ENCODE peak calls at places on chromosome 22, in five cellular contexts. One of them, this sample, is unnamed. For H3K36me3, the result is how much of the 10 kb centered on the place peaks cover.

GRCh38 chr22:25845985-25846745 is 104.2 kb downstream of the MYO18B start:
- DNase-seq in thoracic aorta: no peak
- DNase-seq in psoas muscle: no peak
- DNase-seq in fibroblast of lung: no peak
- DNase-seq in sigmoid colon: no peak
- DNase-seq in this sample: no peak

GRCh38 chr22:27240298-27240885 is 561.2 kb downstream of the MN1 start:
- DNase-seq in thoracic aorta: no peak
- DNase-seq in psoas muscle: no peak
- DNase-seq in fibroblast of lung: peak
- DNase-seq in sigmoid colon: no peak
- DNase-seq in this sample: no peak

GRCh38 chr22:39343259-39344045 is 6.3 kb upstream of the SYNGR1 start:
- DNase-seq in sigmoid colon: no peak
- DNase-seq in thoracic aorta: no peak
- DNase-seq in psoas muscle: peak
- DNase-seq in fibroblast of lung: peak
- DNase-seq in this sample: no peak

GRCh38 chr22:29299136-29299900 is 7.1 kb upstream of the GAS2L1 start:
- DNase-seq in thoracic aorta: no peak
- DNase-seq in sigmoid colon: no peak
- DNase-seq in psoas muscle: no peak
- DNase-seq in fibroblast of lung: no peak
- DNase-seq in this sample: no peak

GRCh38 chr22:44419429-44419828 is 78.6 kb downstream of the RTL6 start:
- DNase-seq in fibroblast of lung: peak
- DNase-seq in thoracic aorta: no peak
- DNase-seq in psoas muscle: no peak
- DNase-seq in sigmoid colon: no peak
- DNase-seq in this sample: no peak

GRCh38 chr22:27531782-27532530 is 269.6 kb downstream of the MN1 start:
- DNase-seq in psoas muscle: no peak
- DNase-seq in fibroblast of lung: peak
- DNase-seq in thoracic aorta: no peak
- DNase-seq in sigmoid colon: no peak
- DNase-seq in this sample: peak

GRCh38 chr22:27152033-27152432 is 494.6 kb downstream of the MIAT start:
- DNase-seq in sigmoid colon: no peak
- DNase-seq in thoracic aorta: no peak
- DNase-seq in fibroblast of lung: no peak
- DNase-seq in psoas muscle: no peak
- DNase-seq in this sample: no peak

GRCh38 chr22:43823911-43824665 is 12.0 kb upstream of the EFCAB6 start:
- DNase-seq in psoas muscle: peak
- DNase-seq in sigmoid colon: no peak
- DNase-seq in thoracic aorta: no peak
- DNase-seq in fibroblast of lung: no peak
- DNase-seq in this sample: no peak

GRCh38 chr22:47310601-47311000 is 548.2 kb downstream of the TBC1D22A start:
- DNase-seq in sigmoid colon: no peak
- DNase-seq in fibroblast of lung: peak
- DNase-seq in thoracic aorta: no peak
- DNase-seq in psoas muscle: no peak
- DNase-seq in this sample: no peak

GRCh38 chr22:39170825-39171622 is 18.5 kb upstream of the CBX7 start:
- DNase-seq in thoracic aorta: no peak
- DNase-seq in psoas muscle: peak
- DNase-seq in fibroblast of lung: peak
- DNase-seq in sigmoid colon: peak
- DNase-seq in this sample: no peak

GRCh38 chr22:17380711-17381087 is 11.4 kb downstream of the CECR2 start:
- DNase-seq in psoas muscle: no peak
- DNase-seq in fibroblast of lung: no peak
- DNase-seq in thoracic aorta: no peak
- DNase-seq in sigmoid colon: no peak
- DNase-seq in this sample: no peak

GRCh38 chr22:46007003-46007847 is 30.3 kb upstream of the WNT7B start:
- DNase-seq in sigmoid colon: peak
- DNase-seq in thoracic aorta: no peak
- DNase-seq in fibroblast of lung: peak
- DNase-seq in psoas muscle: peak
- DNase-seq in this sample: no peak

GRCh38 chr22:50739894-50740293 is 1.9 kb downstream of the ACR start:
- DNase-seq in fibroblast of lung: no peak
- DNase-seq in sigmoid colon: no peak
- DNase-seq in thoracic aorta: no peak
- DNase-seq in psoas muscle: peak
- DNase-seq in this sample: no peak

GRCh38 chr22:29394931-29395581 is 6.7 kb upstream of the AP1B1 start:
- DNase-seq in thoracic aorta: no peak
- DNase-seq in psoas muscle: peak
- DNase-seq in fibroblast of lung: peak
- DNase-seq in sigmoid colon: peak
- DNase-seq in this sample: peak

GRCh38 chr22:32478994-32479393 is 4.4 kb downstream of the FBXO7 start:
- DNase-seq in fibroblast of lung: peak
- DNase-seq in psoas muscle: no peak
- DNase-seq in thoracic aorta: no peak
- DNase-seq in sigmoid colon: no peak
- DNase-seq in this sample: no peak

GRCh38 chr22:40965936-40966557 is 14.9 kb downstream of the RBX1 start:
- DNase-seq in sigmoid colon: peak
- DNase-seq in fibroblast of lung: no peak
- DNase-seq in psoas muscle: no peak
- DNase-seq in thoracic aorta: no peak
- DNase-seq in this sample: no peak

GRCh38 chr22:35397095-35397904 is 2.6 kb upstream of the MCM5 start:
- DNase-seq in thoracic aorta: no peak
- DNase-seq in sigmoid colon: no peak
- DNase-seq in fibroblast of lung: peak
- DNase-seq in psoas muscle: no peak
- DNase-seq in this sample: no peak

GRCh38 chr22:26336773-26337172 is 92.3 kb upstream of the ASPHD2 start:
- DNase-seq in psoas muscle: no peak
- DNase-seq in fibroblast of lung: no peak
- DNase-seq in sigmoid colon: no peak
- DNase-seq in thoracic aorta: no peak
- DNase-seq in this sample: no peak

GRCh38 chr22:41301085-41302015 is at the start of gene ZC3H7B:
- DNase-seq in thoracic aorta: peak
- DNase-seq in fibroblast of lung: peak
- DNase-seq in sigmoid colon: peak
- DNase-seq in psoas muscle: peak
- DNase-seq in this sample: no peak

GRCh38 chr22:29683536-29683935 is 36.3 kb upstream of the CABP7 start:
- DNase-seq in psoas muscle: no peak
- DNase-seq in sigmoid colon: no peak
- DNase-seq in fibroblast of lung: no peak
- DNase-seq in thoracic aorta: no peak
- DNase-seq in this sample: no peak

GRCh38 chr22:22770280-22770871 is 117.2 kb upstream of the IGLL5 start:
- DNase-seq in thoracic aorta: no peak
- DNase-seq in psoas muscle: no peak
- DNase-seq in sigmoid colon: no peak
- DNase-seq in fibroblast of lung: peak
- DNase-seq in this sample: no peak
- TF ChIP-seq CTCF in thoracic aorta: peak
- TF ChIP-seq CTCF in psoas muscle: peak
- TF ChIP-seq CTCF in sigmoid colon: peak
- TF ChIP-seq CTCF in fibroblast of lung: peak
- TF ChIP-seq CTCF in this sample: peak

GRCh38 chr22:49667236-49667635 is 160.4 kb downstream of the BRD1 start:
- DNase-seq in thoracic aorta: no peak
- DNase-seq in sigmoid colon: peak
- DNase-seq in fibroblast of lung: no peak
- DNase-seq in psoas muscle: no peak
- DNase-seq in this sample: no peak
- H3K36me3 ChIP-seq in thoracic aorta: under half
- H3K36me3 ChIP-seq in sigmoid colon: under half
- H3K36me3 ChIP-seq in fibroblast of lung: under half
- H3K36me3 ChIP-seq in psoas muscle: under half
- H3K36me3 ChIP-seq in this sample: under half

GRCh38 chr22:37033605-37034430 is 14.3 kb downstream of the MPST start:
- DNase-seq in psoas muscle: no peak
- DNase-seq in fibroblast of lung: no peak
- DNase-seq in thoracic aorta: no peak
- DNase-seq in sigmoid colon: no peak
- DNase-seq in this sample: no peak

GRCh38 chr22:37028692-37029674 is 9.4 kb downstream of the MPST start:
- DNase-seq in fibroblast of lung: no peak
- DNase-seq in psoas muscle: no peak
- DNase-seq in thoracic aorta: no peak
- DNase-seq in sigmoid colon: no peak
- DNase-seq in this sample: no peak

GRCh38 chr22:37032535-37033460 is 13.3 kb downstream of the MPST start:
- DNase-seq in sigmoid colon: no peak
- DNase-seq in fibroblast of lung: peak
- DNase-seq in thoracic aorta: no peak
- DNase-seq in psoas muscle: peak
- DNase-seq in this sample: no peak

GRCh38 chr22:37032134-37032534 is 12.6 kb downstream of the MPST start:
- DNase-seq in psoas muscle: no peak
- DNase-seq in sigmoid colon: no peak
- DNase-seq in fibroblast of lung: no peak
- DNase-seq in thoracic aorta: no peak
- DNase-seq in this sample: no peak

DNA sequence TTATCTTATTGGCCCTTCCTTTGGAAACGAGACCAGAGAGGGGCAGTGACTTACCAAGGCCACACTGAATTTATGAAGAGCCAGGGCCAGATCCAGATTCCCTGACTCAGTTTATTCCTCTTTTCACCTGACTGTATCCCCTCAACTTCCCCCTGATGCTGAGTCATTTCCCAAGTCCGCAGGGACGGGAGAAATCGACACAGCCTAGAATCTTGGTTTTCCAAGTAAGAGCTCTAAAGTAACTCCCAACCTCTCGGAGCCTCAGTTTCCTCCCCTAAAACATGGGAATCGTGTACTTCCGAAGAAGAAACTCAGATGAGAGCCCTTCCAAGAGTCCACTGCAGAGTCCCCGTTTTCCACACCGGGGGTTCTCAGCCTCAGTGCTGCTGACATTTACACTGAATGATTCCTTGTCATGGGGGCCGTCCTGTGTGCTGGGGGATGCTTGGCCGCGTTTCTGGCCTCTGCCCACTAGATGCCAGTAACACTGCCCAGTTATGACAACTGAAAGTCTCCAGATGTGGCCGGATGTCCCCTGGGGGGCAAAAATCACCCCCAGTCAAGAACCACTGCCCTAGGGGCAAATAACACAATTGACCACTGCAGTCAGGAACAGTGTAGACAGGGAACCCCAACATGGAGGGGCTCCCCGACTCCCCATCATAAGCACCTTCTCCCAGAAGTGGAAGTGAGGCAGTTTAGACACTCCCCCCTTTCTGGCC is 11.2 kb downstream of the MPST start:
- DNase-seq in sigmoid colon: no peak
- DNase-seq in psoas muscle: no peak
- DNase-seq in fibroblast of lung: no peak
- DNase-seq in thoracic aorta: no peak
- DNase-seq in this sample: no peak
- TF ChIP-seq CTCF in sigmoid colon: no peak
- TF ChIP-seq CTCF in psoas muscle: no peak
- TF ChIP-seq CTCF in fibroblast of lung: no peak
- TF ChIP-seq CTCF in thoracic aorta: no peak
- TF ChIP-seq CTCF in this sample: no peak

DNA sequence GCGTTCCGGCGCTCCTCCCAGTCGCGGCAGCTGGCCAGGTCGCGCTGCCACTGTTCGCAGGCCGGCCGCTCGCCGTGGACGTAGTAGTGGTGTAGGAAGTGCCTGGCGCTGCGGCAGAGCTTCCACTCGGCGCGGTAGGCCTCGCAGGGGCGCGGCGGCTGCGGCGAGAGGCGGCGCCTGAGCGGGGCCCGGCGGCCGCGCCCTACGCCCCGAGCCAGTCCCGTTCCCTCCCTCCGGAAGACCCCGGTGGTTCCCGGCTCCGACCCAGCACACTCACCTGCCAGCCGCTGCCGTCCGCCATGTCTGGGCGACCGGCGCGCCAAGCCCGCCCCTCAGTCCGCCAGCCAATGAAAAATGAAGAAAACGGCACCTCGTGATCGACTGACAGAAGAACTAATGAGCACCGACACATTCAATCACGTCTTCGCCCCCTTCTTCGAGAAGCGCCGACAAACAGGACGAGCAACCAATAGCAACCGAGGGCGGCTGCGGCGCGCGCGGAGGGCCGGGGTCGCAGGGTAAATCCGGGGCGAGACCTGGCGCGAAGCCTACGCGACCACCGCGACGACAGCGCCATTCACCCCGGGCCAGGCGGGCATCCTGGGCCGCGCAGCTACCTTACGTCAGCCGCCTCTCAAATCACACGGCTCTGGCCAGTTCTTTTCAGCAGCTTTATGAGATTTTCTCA is at the start of gene C22orf39:
- DNase-seq in thoracic aorta: peak
- DNase-seq in sigmoid colon: peak
- DNase-seq in psoas muscle: peak
- DNase-seq in fibroblast of lung: peak
- DNase-seq in this sample: peak
- H3K36me3 ChIP-seq in thoracic aorta: under half
- H3K36me3 ChIP-seq in sigmoid colon: under half
- H3K36me3 ChIP-seq in psoas muscle: half or more
- H3K36me3 ChIP-seq in fibroblast of lung: under half
- H3K36me3 ChIP-seq in this sample: under half

DNA sequence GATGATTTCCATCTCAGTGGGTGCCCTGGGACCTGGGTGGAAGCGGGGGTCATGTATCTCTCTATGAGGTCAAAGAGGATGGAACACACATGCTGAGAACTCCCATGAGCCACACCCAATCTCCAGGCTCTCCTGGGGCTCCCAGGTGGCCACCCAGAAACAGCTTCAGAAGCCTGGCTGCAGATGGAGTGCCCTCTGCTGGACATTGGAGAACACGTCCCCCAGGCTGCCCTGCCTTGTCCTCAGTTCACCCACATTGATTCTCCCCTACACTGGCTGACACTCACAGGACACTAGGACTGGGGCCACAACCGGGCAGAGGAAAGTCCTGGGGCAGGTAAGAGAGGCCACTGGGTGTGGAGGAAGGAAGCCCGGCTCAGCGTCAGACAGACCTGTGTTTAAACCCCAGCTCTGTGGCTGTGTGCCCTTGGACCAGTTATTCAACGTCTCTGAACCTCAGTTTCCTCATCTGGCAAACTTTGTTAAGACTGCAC is 4.5 kb upstream of the NOL12 start:
- DNase-seq in sigmoid colon: peak
- DNase-seq in psoas muscle: peak
- DNase-seq in fibroblast of lung: peak
- DNase-seq in thoracic aorta: no peak
- DNase-seq in this sample: no peak
- TF ChIP-seq CTCF in sigmoid colon: peak
- TF ChIP-seq CTCF in psoas muscle: peak
- TF ChIP-seq CTCF in fibroblast of lung: peak
- TF ChIP-seq CTCF in thoracic aorta: peak
- TF ChIP-seq CTCF in this sample: peak

This sample was measured in BJ.